ENCODE peak calls at places on chromosomes 12 and 14, in four cellular contexts. G is lower lobe of right lung; X is pancreas; M is CD8-positive, alpha-beta memory T cell. Y is an unnamed sample.

GRCh38 chr12:117033382-117034045 is 65.7 kb downstream of the TESC start:
- DNase-seq in G (no peak), X (peak; percentile 71), M (no peak), Y (peak; percentile 60)

GRCh38 chr14:67519406-67519805 is 13.7 kb upstream of the PLEKHH1 start:
- DNase-seq in G (no peak), X (no peak), M (no peak), Y (no peak)

GRCh38 chr12:74847169-74847568 is 309.5 kb downstream of the ATXN7L3B start:
- DNase-seq in G (no peak), X (no peak), M (no peak), Y (no peak)

GRCh38 chr12:130335517-130336392 is 1.9 kb upstream of the PIWIL1 start:
- DNase-seq in G (no peak), X (no peak), M (peak; percentile 38), Y (no peak)

GRCh38 chr14:56555921-56556570 is 23.6 kb upstream of the TMEM260 start:
- DNase-seq in G (no peak), X (no peak), M (no peak), Y (no peak)

GRCh38 chr14:60349663-60350365 is 100.8 kb downstream of the PPM1A start:
- DNase-seq in G (no peak), X (no peak), M (peak; percentile 18), Y (no peak)

GRCh38 chr12:111816065-111816615 is 25.9 kb upstream of the MAPKAPK5 start:
- DNase-seq in G (no peak), X (peak; percentile 8), M (no peak), Y (no peak)

GRCh38 chr14:74583689-74584434 is 28.2 kb downstream of the LTBP2 start:
- DNase-seq in G (no peak), X (peak; percentile 30), M (no peak), Y (no peak)

GRCh38 chr14:105095236-105095805 is 30.1 kb upstream of the GPR132 start:
- DNase-seq in G (no peak), X (no peak), M (no peak), Y (no peak)

GRCh38 chr12:55743967-55744931 is 1.3 kb downstream of the GDF11 start:
- DNase-seq in G (no peak), X (no peak), M (no peak), Y (no peak)

GRCh38 chr14:99687284-99688209 is 3.4 kb downstream of the CYP46A1 start:
- DNase-seq in G (no peak), X (peak; percentile 56), M (peak; percentile 48), Y (no peak)

GRCh38 chr12:115103884-115104883 is 420.2 kb upstream of the TBX3 start:
- DNase-seq in G (no peak), X (no peak), M (no peak), Y (no peak)

GRCh38 chr12:120075034-120075616 is 41.4 kb downstream of the RAB35 start:
- DNase-seq in G (no peak), X (no peak), M (no peak), Y (no peak)

GRCh38 chr14:99755629-99756603 is 37.3 kb upstream of the EML1 start:
- DNase-seq in G (peak; percentile 66), X (peak; percentile 88), M (no peak), Y (peak; percentile 82)

GRCh38 chr12:57229041-57229633 is 374 bp upstream of the SHMT2 start:
- DNase-seq in G (no peak), X (no peak), M (no peak), Y (no peak)

GRCh38 chr12:57815177-57816000 is 3.1 kb downstream of the AVIL start:
- DNase-seq in G (no peak), X (no peak), M (no peak), Y (no peak)

GRCh38 chr12:79251356-79251755 is 386.8 kb downstream of the SYT1 start:
- DNase-seq in G (no peak), X (no peak), M (no peak), Y (no peak)

GRCh38 chr12:45655186-45655585 is 74.3 kb upstream of the ARID2 start:
- DNase-seq in G (no peak), X (no peak), M (peak; percentile 63), Y (no peak)

GRCh38 chr12:78530065-78530765 is 334.4 kb upstream of the SYT1 start:
- DNase-seq in G (no peak), X (no peak), M (no peak), Y (no peak)

GRCh38 chr12:39643052-39643451 is 23.4 kb upstream of the ABCD2 start:
- DNase-seq in G (no peak), X (no peak), M (no peak), Y (no peak)

GRCh38 chr12:58832920-58833319 is 87.4 kb downstream of the LRIG3 start:
- DNase-seq in G (no peak), X (no peak), M (no peak), Y (no peak)

GRCh38 chr12:116662612-116663144 is 75.2 kb downstream of the SPRING1 start:
- DNase-seq in G (no peak), X (peak; percentile 68), M (no peak), Y (peak; percentile 50)

GRCh38 chr14:96202441-96203094 is 2.1 kb upstream of the BDKRB2 start:
- DNase-seq in G (no peak), X (no peak), M (no peak), Y (no peak)

GRCh38 chr12:120429368-120429767 is 8.5 kb upstream of the COX6A1 start:
- DNase-seq in G (no peak), X (no peak), M (no peak), Y (no peak)

GRCh38 chr14:54901380-54902142 is 1.1 kb downstream of the GCH1 start:
- DNase-seq in G (no peak), X (no peak), M (no peak), Y (no peak)

GRCh38 chr12:112261559-112261958 is 120.7 kb downstream of the HECTD4 start:
- DNase-seq in G (no peak), X (no peak), M (no peak), Y (no peak)

GRCh38 chr12:92775416-92775815 is 72.6 kb downstream of the PLEKHG7 start:
- DNase-seq in G (no peak), X (no peak), M (no peak), Y (no peak)

GRCh38 chr12:53989227-53990113 is 4.5 kb downstream of the HOXC10 start:
- DNase-seq in G (no peak), X (no peak), M (no peak), Y (no peak)

DNA sequence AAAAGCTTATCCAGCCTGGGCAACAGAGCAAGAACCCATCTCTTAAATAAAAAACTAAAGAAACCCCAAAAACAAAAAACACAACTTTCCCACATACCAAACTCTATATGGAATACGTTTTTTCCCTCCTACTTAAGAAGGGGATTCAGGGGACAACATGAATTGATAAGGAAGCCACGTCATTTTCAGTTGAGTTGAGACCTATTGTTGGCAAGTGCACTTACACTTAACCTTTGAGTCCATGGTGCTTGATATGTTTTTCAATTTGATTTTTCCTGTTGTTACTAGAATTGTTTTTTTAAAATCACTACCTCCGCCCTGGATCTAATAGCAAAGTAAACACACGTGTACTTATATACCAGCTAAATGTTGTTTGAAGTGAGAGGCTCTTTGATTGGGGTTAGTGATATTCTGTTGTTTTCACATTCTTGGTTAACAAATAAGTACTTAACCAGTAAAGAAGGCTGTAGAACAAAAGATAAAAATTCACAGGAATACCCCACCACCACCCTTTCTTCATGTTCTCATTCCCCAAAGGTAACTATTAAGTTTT is 2.0 kb downstream of the FAM177A1 start:
- DNase-seq in G (no peak), X (no peak), M (no peak), Y (no peak)
- H3K4me3 ChIP-seq in G (peak overlapping the region; percentile 70), X (peak overlapping the region; percentile 62), M (no peak overlapping the region), Y (peak overlapping the region; percentile 77)

DNA sequence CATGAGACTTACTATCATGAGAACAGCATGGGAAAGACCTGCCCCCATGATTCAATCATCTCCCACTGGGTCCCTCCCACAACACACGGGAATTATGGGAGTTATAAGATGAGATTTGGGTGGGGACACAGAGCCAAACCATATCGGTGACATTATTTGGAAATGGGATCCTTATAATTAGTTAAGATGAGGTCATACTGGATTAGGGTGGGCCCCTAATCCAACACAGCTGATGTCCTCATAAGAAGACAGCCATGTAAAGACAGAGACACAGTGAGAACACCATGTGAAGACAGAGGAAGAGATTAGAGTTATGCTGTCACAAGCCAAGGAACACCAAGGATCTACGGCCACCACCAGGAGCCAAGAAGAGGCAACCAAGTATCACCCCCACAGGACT is 161.7 kb downstream of the SPTSSA start:
- DNase-seq in G (no peak), X (no peak), M (no peak), Y (no peak)
- H3K4me3 ChIP-seq in G (no peak overlapping the region), X (no peak overlapping the region), M (no peak overlapping the region), Y (no peak overlapping the region)

DNA sequence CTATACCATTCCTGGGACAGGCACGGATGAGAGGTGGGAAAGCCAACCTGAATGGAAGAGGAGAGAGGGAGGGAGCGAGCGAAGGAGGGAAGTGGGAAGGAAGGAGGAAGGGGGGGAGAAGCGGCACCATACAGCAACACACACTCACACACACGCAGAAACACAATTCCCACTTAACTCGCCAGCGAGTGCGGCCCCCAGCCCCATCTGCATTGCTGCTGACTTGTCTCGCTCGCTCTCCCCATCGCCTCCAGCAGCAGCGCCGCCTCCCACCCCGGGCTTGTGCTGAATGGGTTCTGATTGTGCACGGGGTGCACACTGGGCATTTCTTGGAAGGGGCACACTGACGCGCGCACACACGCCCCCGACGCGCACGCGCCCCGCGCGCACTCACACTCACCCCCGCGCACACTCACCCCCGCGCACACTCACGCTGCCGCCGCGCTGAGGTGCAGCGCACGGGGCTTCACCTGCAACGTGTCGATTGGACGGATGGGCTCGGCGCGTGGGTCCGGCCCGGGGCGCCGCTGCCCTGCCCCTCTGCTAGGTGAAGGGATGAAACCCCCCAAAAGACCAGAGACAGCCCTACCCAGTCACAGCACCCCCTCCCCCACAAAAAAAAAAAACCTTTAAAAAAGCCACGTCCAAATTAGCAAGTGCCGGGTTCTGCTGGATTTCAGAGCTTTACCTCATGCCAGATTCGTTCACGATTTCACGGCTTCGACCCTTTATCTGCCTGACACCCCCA is 680 bp downstream of the GRIN2B start:
- DNase-seq in G (no peak), X (peak; percentile 65), M (no peak), Y (peak; percentile 76)
- H3K4me3 ChIP-seq in G (peak overlapping the region; percentile 34), X (peak overlapping the region; percentile 36), M (no peak overlapping the region), Y (peak overlapping the region; percentile 3)

GRCh38 chr12:75865315-75865714 is 166.3 kb downstream of the PHLDA1 start:
- DNase-seq in G (no peak), X (no peak), M (no peak), Y (no peak)

GRCh38 chr12:75859868-75860267 is 171.7 kb downstream of the PHLDA1 start:
- DNase-seq in G (no peak), X (no peak), M (no peak), Y (no peak)

GRCh38 chr12:75863475-75863874 is 168.1 kb downstream of the PHLDA1 start:
- DNase-seq in G (no peak), X (no peak), M (no peak), Y (no peak)

GRCh38 chr12:75868501-75868900 is 163.1 kb downstream of the PHLDA1 start:
- DNase-seq in G (no peak), X (no peak), M (no peak), Y (no peak)

DNA sequence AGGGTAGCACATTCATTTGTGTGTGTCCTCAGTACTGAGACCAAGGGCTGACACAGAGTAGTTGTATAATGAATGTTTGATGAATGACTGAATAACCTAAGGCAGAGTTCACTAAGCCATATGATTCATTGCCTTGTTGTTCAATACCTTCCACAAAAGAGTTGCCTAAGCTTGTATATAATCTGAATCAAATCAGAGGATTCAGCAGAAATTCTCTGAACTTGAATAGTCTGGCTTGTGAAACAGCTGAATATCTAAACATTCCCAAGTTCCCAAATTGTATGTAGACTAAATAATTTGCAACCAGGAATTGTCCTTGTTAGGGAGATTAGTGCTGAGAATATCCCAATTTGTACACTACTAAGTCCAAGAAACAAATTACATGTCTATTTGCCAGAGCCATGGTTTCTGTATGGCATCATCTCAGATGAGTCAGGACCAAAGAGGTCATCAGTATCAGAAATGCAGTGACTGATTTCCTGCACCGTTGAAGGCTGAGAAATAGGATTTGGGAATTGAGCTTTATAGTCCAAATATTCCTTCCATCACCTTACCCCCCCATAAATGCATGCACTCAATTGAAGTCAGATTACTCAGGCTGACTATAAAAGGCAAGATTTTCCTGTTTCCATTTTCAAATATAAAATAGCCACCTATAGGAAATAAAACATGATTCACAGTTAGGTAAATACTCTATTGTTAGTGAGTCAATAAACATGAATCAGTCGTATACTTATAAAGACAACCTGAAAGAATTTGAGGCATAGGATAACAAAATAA is 168.7 kb downstream of the PHLDA1 start:
- DNase-seq in G (no peak), X (no peak), M (no peak), Y (no peak)
- H3K4me3 ChIP-seq in G (no peak overlapping the region), X (no peak overlapping the region), M (no peak overlapping the region), Y (no peak overlapping the region)

Y was measured in left lung.